ENCODE peak calls at places on chromosomes 2 and 18, in ten cellular contexts. Q, C, X, B, Y, N, W, O, M and A are unnamed samples.

GRCh38 chr2:223528036-223528435 is 74.1 kb downstream of the SCG2 start:
- DNase-seq in C (no peak), O (no peak), W (peak), X (no peak), M (no peak), Y (no peak), B (no peak), N (no peak), Q (no peak), A (no peak)

GRCh38 chr2:232406556-232407310 is at the start of gene ALPG:
- DNase-seq in M (no peak), C (no peak), B (peak), N (no peak), Y (no peak), O (no peak), Q (no peak), X (no peak), W (no peak), A (no peak)

GRCh38 chr2:207619764-207620203 is 5.4 kb downstream of the METTL21A start:
- DNase-seq in Y (no peak), W (peak), M (no peak), Q (no peak), O (no peak), B (no peak), X (no peak), C (no peak), N (peak), A (no peak)

GRCh38 chr2:56292966-56293365 is 109.2 kb downstream of the CCDC85A start:
- DNase-seq in Y (no peak), C (no peak), N (no peak), B (no peak), X (no peak), Q (no peak), W (no peak), M (no peak), O (no peak), A (no peak)

GRCh38 chr2:129902731-129903585 is 76.5 kb upstream of the RAB6C start:
- DNase-seq in C (no peak), O (no peak), Q (no peak), X (no peak), Y (no peak), N (no peak), M (no peak), B (no peak), W (no peak), A (no peak)

GRCh38 chr18:55401638-55402191 is 186.3 kb downstream of the TCF4 start:
- DNase-seq in X (no peak), N (no peak), M (no peak), C (no peak), O (peak), B (no peak), Y (no peak), Q (no peak), W (peak), A (peak)

GRCh38 chr2:65380243-65380642 is 52.2 kb downstream of the SPRED2 start:
- DNase-seq in O (no peak), N (no peak), Y (no peak), B (no peak), C (no peak), M (no peak), W (peak), Q (no peak), X (no peak), A (no peak)

GRCh38 chr18:23316986-23317385 is 136.1 kb upstream of the RIOK3 start:
- DNase-seq in Y (no peak), O (no peak), W (no peak), Q (no peak), C (no peak), N (no peak), B (no peak), M (no peak), X (no peak), A (no peak)

GRCh38 chr2:165953306-165953654 is 296 bp downstream of the TTC21B start:
- DNase-seq in X (no peak), N (no peak), C (no peak), Q (no peak), Y (no peak), M (no peak), W (no peak), B (peak), O (no peak), A (no peak)

GRCh38 chr18:48319796-48320638 is 89.2 kb downstream of the ZBTB7C start:
- DNase-seq in C (no peak), N (no peak), B (peak), X (peak), O (no peak), W (peak), Y (no peak), Q (no peak), M (no peak), A (no peak)

GRCh38 chr18:13823707-13824395 is at the start of gene MC5R:
- DNase-seq in X (no peak), Y (peak), B (peak), O (peak), Q (peak), W (no peak), C (peak), M (peak), N (peak), A (peak)

GRCh38 chr18:25132786-25133496 is 219.0 kb downstream of the ZNF521 start:
- DNase-seq in Y (no peak), Q (no peak), B (no peak), O (no peak), N (no peak), W (no peak), M (no peak), C (no peak), X (no peak), A (no peak)

GRCh38 chr18:70308555-70309294 is 19.9 kb downstream of the SOCS6 start:
- DNase-seq in B (no peak), W (no peak), M (no peak), C (no peak), O (no peak), Q (no peak), X (no peak), N (no peak), Y (no peak), A (no peak)

GRCh38 chr2:119366161-119366648 is 429 bp downstream of the C2orf76 start:
- DNase-seq in X (no peak), O (no peak), Y (no peak), Q (peak), C (no peak), W (peak), B (peak), M (no peak), N (peak), A (no peak)

GRCh38 chr2:189648846-189649529 is 12.3 kb upstream of the ASNSD1 start:
- DNase-seq in X (no peak), M (no peak), C (no peak), B (no peak), Y (no peak), W (peak), Q (no peak), O (no peak), N (no peak), A (no peak)

GRCh38 chr18:6751207-6751606 is 21.7 kb downstream of the ARHGAP28 start:
- DNase-seq in B (no peak), W (no peak), X (no peak), Y (no peak), Q (no peak), O (no peak), C (no peak), M (no peak), N (no peak), A (no peak)

GRCh38 chr2:56449449-56449860 is 265.7 kb downstream of the CCDC85A start:
- DNase-seq in N (no peak), Y (no peak), O (no peak), B (no peak), M (no peak), W (no peak), Q (no peak), X (peak), C (no peak), A (no peak)

GRCh38 chr2:227095346-227095745 is 68.7 kb downstream of the COL4A4 start:
- DNase-seq in Y (no peak), O (no peak), N (no peak), Q (no peak), B (no peak), X (no peak), C (no peak), M (no peak), W (no peak), A (no peak)

GRCh38 chr2:144603334-144603733 is 83.4 kb upstream of the ZEB2 start:
- DNase-seq in X (no peak), W (no peak), B (no peak), M (no peak), C (no peak), Y (no peak), N (peak), O (no peak), Q (no peak), A (no peak)

GRCh38 chr2:233165895-233166661 is 85.4 kb upstream of the ATG16L1 start:
- DNase-seq in X (peak), N (no peak), C (no peak), O (peak), B (no peak), W (no peak), Y (no peak), Q (peak), M (peak), A (peak)

GRCh38 chr18:63775166-63775730 is at the start of gene SERPINB7:
- DNase-seq in Q (no peak), X (peak), M (no peak), O (no peak), W (peak), C (no peak), N (no peak), Y (no peak), B (no peak), A (no peak)

GRCh38 chr18:48227206-48227605 is 182.0 kb downstream of the ZBTB7C start:
- DNase-seq in X (peak), Q (no peak), B (no peak), M (no peak), Y (no peak), C (no peak), O (no peak), W (no peak), N (no peak), A (no peak)

GRCh38 chr18:37322497-37323035 is 243.0 kb downstream of the CELF4 start:
- DNase-seq in B (peak), C (peak), W (peak), Y (no peak), M (no peak), X (peak), N (peak), O (peak), Q (peak), A (peak)

GRCh38 chr18:25459814-25460213 is 107.8 kb upstream of the ZNF521 start:
- DNase-seq in M (no peak), O (no peak), Q (no peak), C (no peak), X (no peak), B (no peak), W (no peak), Y (no peak), N (no peak), A (no peak)

GRCh38 chr2:2887772-2888387 is 489.7 kb downstream of the EIPR1 start:
- DNase-seq in W (no peak), M (no peak), B (no peak), N (no peak), Y (no peak), C (no peak), X (no peak), O (no peak), Q (no peak), A (no peak)

GRCh38 chr2:100940766-100941645 is 61.1 kb upstream of the RPL31 start:
- DNase-seq in Q (no peak), N (no peak), C (no peak), O (no peak), Y (no peak), W (no peak), B (no peak), M (no peak), X (no peak), A (peak)

GRCh38 chr2:227163998-227164744 is at the start of the genes COL4A3 and COL4A4:
- DNase-seq in N (peak), O (peak), Y (no peak), C (peak), W (no peak), X (no peak), M (peak), Q (peak), B (peak), A (peak)

GRCh38 chr2:168797286-168797655 is 5.2 kb upstream of the NOSTRIN start:
- DNase-seq in M (no peak), B (no peak), C (no peak), X (no peak), Q (no peak), W (no peak), O (no peak), N (no peak), Y (no peak), A (no peak)